ENCODE peak calls at places on chromosomes 2 and 18, in ten cellular contexts. J is adrenal gland, U is vagina, F is HCT116, S is HepG2, W is transverse colon, E is A549, N is uterus, V is Peyer's patch, A is NB4. C is an unnamed sample.

GRCh38 chr2:234827096-234827860 is 124.5 kb upstream of the SH3BP4 start:
- DNase-seq in U (no peak), S (no peak), A (no peak), F (no peak), J (no peak), W (no peak), N (no peak), E (no peak), V (no peak), C (no peak)

GRCh38 chr2:60400462-60400861 is 153.0 kb downstream of the BCL11A start:
- DNase-seq in J (no peak), W (no peak), N (no peak), A (no peak), E (no peak), S (no peak), U (no peak), F (no peak), V (no peak), C (no peak)

GRCh38 chr2:40405440-40405839 is 46.5 kb downstream of the SLC8A1 start:
- DNase-seq in V (no peak), A (no peak), U (no peak), J (no peak), S (no peak), E (no peak), F (no peak), N (no peak), W (no peak), C (no peak)

GRCh38 chr18:56933472-56933871 is 213.4 kb upstream of the BOD1L2 start:
- DNase-seq in J (no peak), V (no peak), U (no peak), N (no peak), E (no peak), A (no peak), S (no peak), F (no peak), W (no peak), C (no peak)

GRCh38 chr2:67631474-67631873 is 234.3 kb downstream of the ETAA1 start:
- DNase-seq in W (no peak), A (no peak), S (no peak), J (no peak), V (no peak), F (no peak), N (no peak), E (no peak), U (no peak), C (no peak)

GRCh38 chr2:95267458-95268207 is 6.6 kb upstream of the PROM2 start:
- DNase-seq in F (no peak), J (no peak), E (no peak), A (no peak), N (no peak), V (no peak), U (peak), W (no peak), S (no peak), C (peak)

GRCh38 chr18:37252854-37253396 is 312.7 kb downstream of the CELF4 start:
- DNase-seq in W (no peak), J (no peak), U (no peak), F (no peak), S (no peak), V (peak), E (no peak), N (no peak), A (no peak), C (no peak)

GRCh38 chr2:145010635-145011034 is 490.7 kb upstream of the ZEB2 start:
- DNase-seq in F (no peak), W (no peak), V (no peak), N (no peak), E (no peak), J (no peak), A (no peak), S (no peak), U (no peak), C (no peak)

GRCh38 chr18:66111018-66111417 is 360.2 kb downstream of the CDH7 start:
- DNase-seq in F (no peak), W (no peak), V (no peak), J (no peak), N (no peak), A (no peak), U (no peak), S (no peak), E (no peak), C (no peak)

GRCh38 chr2:101466426-101466825 is 8.5 kb downstream of the RFX8 start:
- DNase-seq in E (no peak), U (no peak), W (no peak), J (no peak), V (no peak), F (no peak), S (no peak), N (no peak), A (peak), C (no peak)

GRCh38 chr2:78427170-78427569 is 598.3 kb upstream of the REG3G start:
- DNase-seq in N (no peak), A (no peak), E (no peak), W (no peak), J (no peak), S (no peak), V (no peak), F (no peak), U (no peak), C (no peak)

GRCh38 chr2:64134813-64135212 is 9.4 kb downstream of the PELI1 start:
- DNase-seq in V (no peak), F (no peak), N (no peak), E (no peak), U (no peak), J (no peak), W (no peak), S (no peak), A (no peak), C (no peak)

GRCh38 chr2:201715459-201715858 is 17.0 kb upstream of the MPP4 start:
- DNase-seq in J (no peak), V (peak), S (peak), N (no peak), A (no peak), F (no peak), W (peak), E (no peak), U (no peak), C (no peak)

GRCh38 chr2:199136681-199137080 is 321.1 kb downstream of the SATB2 start:
- DNase-seq in N (peak), V (no peak), U (no peak), A (peak), F (no peak), S (no peak), E (no peak), W (peak), J (peak), C (no peak)

GRCh38 chr2:229731916-229732315 is 17.6 kb upstream of the DNER start:
- DNase-seq in W (no peak), N (no peak), F (no peak), E (no peak), V (no peak), S (no peak), U (no peak), A (no peak), J (peak), C (no peak)

GRCh38 chr2:220756653-220757052 is 815.5 kb downstream of the EPHA4 start:
- DNase-seq in A (no peak), E (no peak), U (no peak), N (no peak), F (no peak), V (no peak), S (no peak), W (peak), J (no peak), C (no peak)

GRCh38 chr18:31774960-31775359 is 14.3 kb upstream of the SLC25A52 start:
- DNase-seq in S (peak), E (no peak), J (no peak), F (no peak), W (no peak), A (no peak), U (no peak), V (no peak), N (no peak), C (no peak)

GRCh38 chr2:232891621-232892071 is 21.6 kb downstream of the SNORC start:
- DNase-seq in U (no peak), N (no peak), J (peak), V (peak), A (no peak), S (no peak), W (no peak), F (no peak), E (no peak), C (peak)

GRCh38 chr18:79560861-79561210 is 118.8 kb upstream of the CTDP1 start:
- DNase-seq in W (no peak), V (no peak), U (no peak), N (no peak), A (no peak), E (no peak), F (no peak), S (no peak), J (no peak), C (no peak)

GRCh38 chr18:79563949-79564348 is 115.7 kb upstream of the CTDP1 start:
- DNase-seq in E (no peak), A (no peak), S (no peak), N (no peak), F (no peak), V (no peak), W (no peak), J (no peak), U (no peak), C (no peak)

GRCh38 chr18:79566841-79567370 is 112.7 kb upstream of the CTDP1 start:
- DNase-seq in V (no peak), A (peak), N (no peak), S (no peak), W (no peak), U (no peak), F (no peak), E (no peak), J (no peak), C (no peak)

GRCh38 chr18:79567481-79568147 is 112.0 kb upstream of the CTDP1 start:
- DNase-seq in E (no peak), J (no peak), N (no peak), S (no peak), U (no peak), F (no peak), V (no peak), A (no peak), W (no peak), C (no peak)

DNA sequence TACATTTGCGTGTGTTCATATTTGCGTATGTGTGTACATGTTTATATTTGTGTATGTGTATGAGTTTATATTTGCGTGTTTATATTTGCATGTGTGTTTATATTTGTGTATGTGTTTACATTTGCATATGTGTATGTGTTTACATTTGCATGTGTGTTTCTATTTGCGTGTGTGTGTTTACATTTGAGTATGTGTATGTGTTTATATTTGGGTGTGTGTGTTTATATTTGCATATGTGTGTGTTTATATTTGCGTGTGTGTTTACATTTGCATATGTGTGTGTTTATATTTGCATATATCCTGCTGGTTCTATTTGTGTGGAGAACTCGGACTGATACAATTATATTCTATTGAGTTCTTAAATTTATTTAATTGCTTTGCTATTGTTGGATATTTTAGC is 115.2 kb upstream of the CTDP1 start:
- DNase-seq in S (no peak), E (no peak), W (no peak), V (no peak), J (no peak), U (no peak), F (no peak), N (no peak), A (no peak), C (no peak)
- H3K4me3 ChIP-seq in S (no peak), E (no peak), W (no peak), V (no peak), J (no peak), U (no peak), F (no peak), N (no peak), A (no peak), C (no peak)

GRCh38 chr2:31430439-31431165 is 16.1 kb upstream of the XDH start:
- DNase-seq in S (no peak), E (no peak), A (no peak), V (no peak), J (no peak), N (no peak), W (no peak), U (no peak), F (no peak), C (no peak)

GRCh38 chr2:31440764-31441163 is 26.2 kb upstream of the XDH start:
- DNase-seq in S (no peak), E (peak), U (no peak), V (no peak), J (no peak), F (no peak), W (no peak), A (no peak), N (no peak), C (no peak)

GRCh38 chr2:31433541-31433940 is 19.0 kb upstream of the XDH start:
- DNase-seq in V (no peak), F (no peak), S (no peak), A (no peak), U (no peak), E (no peak), J (no peak), W (no peak), N (no peak), C (no peak)

GRCh38 chr2:31429759-31430438 is 15.4 kb upstream of the XDH start:
- DNase-seq in W (peak), E (peak), N (no peak), U (no peak), J (no peak), V (no peak), S (no peak), F (peak), A (no peak), C (no peak)

GRCh38 chr2:31434911-31435310 is 20.4 kb upstream of the XDH start:
- DNase-seq in A (no peak), W (no peak), J (no peak), V (no peak), S (no peak), U (no peak), N (no peak), E (peak), F (no peak), C (no peak)
- TF ChIP-seq CTCF in A (no peak), W (no peak), J (no peak), V (no peak), S (no peak), U (no peak), N (no peak), E (peak), F (peak), C (no peak)

GRCh38 chr2:173903611-173904394 is 61.4 kb downstream of the SP3 start:
- DNase-seq in A (peak), V (no peak), S (no peak), F (no peak), U (no peak), E (no peak), W (no peak), N (no peak), J (no peak), C (no peak)
- TF ChIP-seq POLR2A in A (no peak), V (no peak), S (peak), F (no peak), U (no peak), E (no peak), W (no peak), N (no peak), J (no peak), C (no peak)

DNA sequence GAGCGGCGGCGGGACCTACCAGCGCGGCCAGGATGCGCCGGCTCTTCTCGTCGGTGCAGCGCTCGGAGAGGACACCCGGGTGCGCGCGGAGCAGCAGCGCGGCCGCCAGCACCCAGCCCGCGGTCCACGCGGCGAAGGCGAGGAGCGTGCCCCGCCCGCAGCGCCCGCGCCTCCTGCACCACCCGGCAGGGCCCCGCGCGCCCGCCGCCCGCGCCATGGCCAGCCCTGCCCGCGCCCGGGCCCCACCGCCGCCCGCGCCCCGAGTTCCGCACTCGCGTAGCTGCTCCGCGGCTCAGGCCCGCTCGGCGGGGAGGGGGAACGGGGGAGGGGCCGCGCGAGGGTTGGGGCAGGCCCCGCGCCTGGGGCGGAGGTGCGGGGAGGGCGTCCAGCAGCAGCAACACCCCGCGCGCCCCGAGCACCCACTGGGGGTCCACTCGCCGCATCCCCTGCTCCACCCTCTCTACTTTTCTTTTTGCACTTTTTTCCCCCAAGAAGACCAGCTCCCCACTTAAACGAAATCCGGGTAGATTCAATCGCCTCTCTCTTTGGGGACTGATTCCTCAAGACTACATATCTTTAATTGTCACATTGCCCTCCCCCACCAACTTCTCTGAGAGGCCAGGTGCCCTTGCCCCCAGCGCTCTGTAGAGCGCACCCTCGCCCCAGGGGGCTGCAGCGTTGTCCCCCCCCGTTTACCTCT is at the start of gene DIPK1C:
- DNase-seq in E (peak), A (no peak), S (no peak), W (no peak), J (no peak), U (no peak), N (no peak), F (no peak), V (no peak), C (no peak)
- H3K4me3 ChIP-seq in E (peak), A (no peak), S (no peak), W (peak), J (peak), U (peak), N (no peak), F (no peak), V (peak), C (peak)

GRCh38 chr2:237830522-237830921 is 28.9 kb upstream of the RAMP1 start:
- DNase-seq in E (no peak), S (peak), A (no peak), N (no peak), F (no peak), U (no peak), W (no peak), V (no peak), J (no peak), C (no peak)

GRCh38 chr2:237841051-237841450 is 18.4 kb upstream of the RAMP1 start:
- DNase-seq in S (no peak), N (no peak), U (no peak), W (no peak), A (no peak), F (no peak), V (no peak), E (no peak), J (no peak), C (no peak)

GRCh38 chr2:237833546-237833945 is 25.9 kb upstream of the RAMP1 start:
- DNase-seq in A (no peak), J (no peak), S (no peak), N (no peak), E (no peak), W (no peak), V (no peak), U (no peak), F (no peak), C (no peak)

GRCh38 chr2:237835372-237835771 is 24.1 kb upstream of the RAMP1 start:
- DNase-seq in S (no peak), E (no peak), V (no peak), J (no peak), F (no peak), W (no peak), A (no peak), U (no peak), N (no peak), C (no peak)
- TF ChIP-seq CTCF in S (no peak), E (no peak), V (no peak), J (no peak), F (no peak), W (no peak), A (no peak), U (no peak), N (no peak), C (no peak)

GRCh38 chr2:20447437-20448245 is 767 bp downstream of the RHOB start:
- DNase-seq in U (no peak), V (peak), E (peak), A (peak), S (no peak), J (peak), W (peak), F (no peak), N (peak), C (peak)
- TF ChIP-seq POLR2A in U (no peak), V (no peak), E (no peak), A (no peak), S (peak), J (peak), W (peak), F (no peak), N (no peak), C (no peak)

DNA sequence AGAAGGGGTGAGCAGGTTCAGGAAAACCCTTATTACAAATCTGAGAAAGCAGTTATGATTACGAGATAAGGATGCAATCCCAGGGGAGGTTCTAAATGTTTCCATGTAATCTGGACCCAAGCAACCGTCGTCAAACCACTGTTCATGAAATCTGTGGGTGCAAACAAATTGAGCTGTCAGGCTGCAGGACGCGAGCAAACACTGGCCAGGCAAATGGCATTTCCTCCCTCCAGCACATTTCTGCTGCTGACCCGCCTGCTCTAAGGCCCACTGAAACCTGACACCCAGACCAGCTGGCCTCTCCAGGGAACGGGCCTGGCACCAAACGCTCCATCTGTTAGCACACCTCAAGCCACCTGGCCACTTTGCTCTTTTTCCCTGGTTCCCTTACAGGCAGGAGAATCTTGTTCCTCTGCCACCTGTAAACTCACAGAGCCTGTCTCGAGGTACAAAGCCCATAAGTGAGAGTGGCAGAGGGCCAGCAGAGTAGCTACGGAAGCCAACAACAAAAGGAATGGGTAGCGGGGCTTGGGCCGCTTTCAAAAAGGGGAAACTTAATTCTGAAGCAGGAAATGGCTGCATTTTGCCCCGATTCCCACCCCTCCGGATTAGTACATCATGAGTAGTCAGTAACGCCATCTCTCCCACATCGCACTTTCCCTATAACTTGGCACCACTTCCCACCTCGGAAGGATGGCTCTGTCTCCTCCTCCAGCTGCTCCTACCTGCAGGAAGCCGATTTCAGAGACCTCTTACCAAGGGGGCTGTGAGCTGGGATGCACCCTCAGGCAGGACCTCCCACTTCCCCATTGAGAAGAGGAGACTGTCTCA is 26.4 kb downstream of the CRACDL start:
- DNase-seq in E (peak), S (peak), W (peak), J (no peak), U (peak), V (no peak), N (no peak), A (peak), F (no peak), C (peak)
- H3K4me3 ChIP-seq in E (no peak), S (no peak), W (no peak), J (no peak), U (no peak), V (no peak), N (no peak), A (peak), F (no peak), C (no peak)

GRCh38 chr2:166375205-166375735 is 474 bp downstream of the SCN9A start:
- DNase-seq in U (no peak), V (no peak), N (no peak), A (peak), J (peak), W (no peak), S (peak), F (no peak), E (peak), C (no peak)
- TF ChIP-seq CTCF in U (no peak), V (no peak), N (no peak), A (no peak), J (no peak), W (no peak), S (no peak), F (no peak), E (no peak), C (no peak)

GRCh38 chr2:117814417-117815264 is at the start of gene DDX18:
- DNase-seq in F (peak), V (peak), A (peak), E (peak), J (peak), U (no peak), N (peak), W (peak), S (peak), C (peak)
- TF ChIP-seq POLR2A in F (peak), V (no peak), A (peak), E (peak), J (peak), U (peak), N (peak), W (peak), S (peak), C (no peak)

C was measured in lower leg skin.